ENCODE peak calls at places on chromosomes 13 and 19, in ten cellular contexts. One of them, this sample, is unnamed.

GRCh38 chr13:61187471-61187870 is 228.2 kb downstream of the PCDH20 start:
- DNase-seq in GM12865: no peak
- DNase-seq in lower leg skin: no peak
- DNase-seq in glutamatergic neuron: no peak
- DNase-seq in endothelial cell: no peak
- DNase-seq in Calu3: no peak
- DNase-seq in omental fat pad: no peak
- DNase-seq in HepG2: no peak
- DNase-seq in suprapubic skin: no peak
- DNase-seq in tibial artery: no peak
- DNase-seq in this sample: no peak

GRCh38 chr19:42176649-42176989 is 40.9 kb downstream of the DEDD2 start:
- DNase-seq in omental fat pad: no peak
- DNase-seq in Calu3: no peak
- DNase-seq in GM12865: no peak
- DNase-seq in HepG2: no peak
- DNase-seq in tibial artery: no peak
- DNase-seq in suprapubic skin: no peak
- DNase-seq in glutamatergic neuron: no peak
- DNase-seq in endothelial cell: peak
- DNase-seq in lower leg skin: no peak
- DNase-seq in this sample: no peak

GRCh38 chr13:25267715-25268114 is 19.6 kb downstream of the MTMR6 start:
- DNase-seq in Calu3: no peak
- DNase-seq in GM12865: peak
- DNase-seq in suprapubic skin: no peak
- DNase-seq in lower leg skin: no peak
- DNase-seq in omental fat pad: no peak
- DNase-seq in HepG2: no peak
- DNase-seq in endothelial cell: no peak
- DNase-seq in glutamatergic neuron: no peak
- DNase-seq in tibial artery: no peak
- DNase-seq in this sample: no peak

GRCh38 chr19:6060600-6061391 is 49.5 kb downstream of the RFX2 start:
- DNase-seq in lower leg skin: no peak
- DNase-seq in HepG2: no peak
- DNase-seq in omental fat pad: peak
- DNase-seq in suprapubic skin: no peak
- DNase-seq in GM12865: no peak
- DNase-seq in endothelial cell: no peak
- DNase-seq in Calu3: no peak
- DNase-seq in glutamatergic neuron: no peak
- DNase-seq in tibial artery: no peak
- DNase-seq in this sample: no peak

GRCh38 chr19:18496980-18497256 is 25.0 kb downstream of the ELL start:
- DNase-seq in endothelial cell: no peak
- DNase-seq in GM12865: no peak
- DNase-seq in suprapubic skin: no peak
- DNase-seq in omental fat pad: no peak
- DNase-seq in lower leg skin: no peak
- DNase-seq in HepG2: no peak
- DNase-seq in tibial artery: no peak
- DNase-seq in glutamatergic neuron: no peak
- DNase-seq in Calu3: no peak
- DNase-seq in this sample: no peak

GRCh38 chr19:15265849-15266248 is 33.6 kb upstream of the EPHX3 start:
- DNase-seq in tibial artery: peak
- DNase-seq in omental fat pad: peak
- DNase-seq in lower leg skin: peak
- DNase-seq in Calu3: no peak
- DNase-seq in glutamatergic neuron: no peak
- DNase-seq in HepG2: no peak
- DNase-seq in endothelial cell: no peak
- DNase-seq in suprapubic skin: peak
- DNase-seq in GM12865: no peak
- DNase-seq in this sample: no peak

GRCh38 chr19:34316741-34317241 is 48.2 kb upstream of the GPI start:
- DNase-seq in Calu3: no peak
- DNase-seq in GM12865: no peak
- DNase-seq in omental fat pad: no peak
- DNase-seq in endothelial cell: no peak
- DNase-seq in lower leg skin: no peak
- DNase-seq in tibial artery: no peak
- DNase-seq in HepG2: no peak
- DNase-seq in suprapubic skin: no peak
- DNase-seq in glutamatergic neuron: no peak
- DNase-seq in this sample: no peak

GRCh38 chr19:29626386-29626785 is 20.3 kb downstream of the POP4 start:
- DNase-seq in lower leg skin: no peak
- DNase-seq in GM12865: no peak
- DNase-seq in HepG2: no peak
- DNase-seq in glutamatergic neuron: no peak
- DNase-seq in suprapubic skin: no peak
- DNase-seq in omental fat pad: no peak
- DNase-seq in tibial artery: no peak
- DNase-seq in Calu3: no peak
- DNase-seq in endothelial cell: no peak
- DNase-seq in this sample: no peak

GRCh38 chr13:99144306-99144705 is 56.3 kb upstream of the UBAC2 start:
- DNase-seq in endothelial cell: no peak
- DNase-seq in Calu3: no peak
- DNase-seq in omental fat pad: no peak
- DNase-seq in suprapubic skin: no peak
- DNase-seq in glutamatergic neuron: no peak
- DNase-seq in GM12865: peak
- DNase-seq in lower leg skin: no peak
- DNase-seq in HepG2: no peak
- DNase-seq in tibial artery: no peak
- DNase-seq in this sample: no peak

DNA sequence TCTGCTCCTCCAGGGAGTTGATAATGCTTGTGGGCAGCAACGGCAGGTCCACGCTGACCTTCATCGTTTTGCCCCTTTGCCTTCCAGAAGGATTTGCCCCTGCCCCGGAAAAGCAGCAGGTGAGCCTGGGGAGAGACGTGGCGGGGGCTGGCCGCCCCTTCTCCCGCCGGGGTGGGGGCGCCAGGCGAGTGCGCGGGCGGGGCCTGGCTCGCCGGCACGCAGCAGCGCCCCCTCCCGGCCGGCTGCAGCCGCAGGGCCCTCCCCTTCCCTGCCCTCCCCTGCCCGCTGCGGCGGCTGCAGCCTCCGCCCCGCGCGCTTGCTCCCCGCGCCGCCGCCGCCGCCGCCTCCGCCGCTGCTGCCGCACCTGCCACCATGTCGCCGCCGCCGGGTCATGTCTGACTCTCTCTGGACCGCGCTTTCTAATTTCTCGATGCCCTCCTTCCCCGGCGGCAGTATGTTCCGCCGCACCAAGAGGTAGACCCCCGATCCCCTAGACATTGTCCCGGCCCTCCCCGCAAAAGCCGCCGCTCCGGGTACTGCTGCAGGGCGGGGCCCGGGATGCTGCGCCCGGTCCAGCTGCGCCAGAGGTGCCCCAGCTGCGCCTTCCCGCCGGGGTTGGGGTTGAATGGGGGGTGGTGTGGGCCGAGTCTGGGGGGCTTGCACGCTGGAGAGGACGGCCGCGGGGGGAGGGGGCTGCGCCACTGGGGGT is at the start of gene MAST1:
- DNase-seq in HepG2: no peak
- DNase-seq in endothelial cell: peak
- DNase-seq in GM12865: peak
- DNase-seq in tibial artery: no peak
- DNase-seq in suprapubic skin: no peak
- DNase-seq in omental fat pad: no peak
- DNase-seq in Calu3: peak
- DNase-seq in lower leg skin: no peak
- DNase-seq in glutamatergic neuron: peak
- DNase-seq in this sample: peak
- TF ChIP-seq CTCF in HepG2: peak
- TF ChIP-seq CTCF in endothelial cell: peak
- TF ChIP-seq CTCF in GM12865: peak
- TF ChIP-seq CTCF in tibial artery: peak
- TF ChIP-seq CTCF in suprapubic skin: peak
- TF ChIP-seq CTCF in omental fat pad: no peak
- TF ChIP-seq CTCF in Calu3: peak
- TF ChIP-seq CTCF in lower leg skin: no peak
- TF ChIP-seq CTCF in glutamatergic neuron: peak
- TF ChIP-seq CTCF in this sample: peak

GRCh38 chr13:113802090-113802531 is 43.1 kb downstream of the TMEM255B start:
- DNase-seq in Calu3: no peak
- DNase-seq in omental fat pad: no peak
- DNase-seq in suprapubic skin: peak
- DNase-seq in HepG2: peak
- DNase-seq in tibial artery: peak
- DNase-seq in endothelial cell: peak
- DNase-seq in lower leg skin: peak
- DNase-seq in glutamatergic neuron: peak
- DNase-seq in GM12865: no peak
- DNase-seq in this sample: peak
- TF ChIP-seq CTCF in Calu3: no peak
- TF ChIP-seq CTCF in omental fat pad: no peak
- TF ChIP-seq CTCF in suprapubic skin: no peak
- TF ChIP-seq CTCF in HepG2: no peak
- TF ChIP-seq CTCF in tibial artery: no peak
- TF ChIP-seq CTCF in endothelial cell: no peak
- TF ChIP-seq CTCF in lower leg skin: no peak
- TF ChIP-seq CTCF in glutamatergic neuron: no peak
- TF ChIP-seq CTCF in GM12865: no peak
- TF ChIP-seq CTCF in this sample: no peak

GRCh38 chr19:4112367-4112766 is 11.6 kb downstream of the MAP2K2 start:
- DNase-seq in Calu3: no peak
- DNase-seq in GM12865: no peak
- DNase-seq in lower leg skin: no peak
- DNase-seq in suprapubic skin: no peak
- DNase-seq in omental fat pad: no peak
- DNase-seq in HepG2: no peak
- DNase-seq in endothelial cell: no peak
- DNase-seq in glutamatergic neuron: no peak
- DNase-seq in tibial artery: no peak
- DNase-seq in this sample: no peak

GRCh38 chr19:4114181-4114580 is 9.7 kb downstream of the MAP2K2 start:
- DNase-seq in endothelial cell: no peak
- DNase-seq in Calu3: no peak
- DNase-seq in suprapubic skin: no peak
- DNase-seq in glutamatergic neuron: no peak
- DNase-seq in HepG2: no peak
- DNase-seq in omental fat pad: no peak
- DNase-seq in tibial artery: no peak
- DNase-seq in GM12865: no peak
- DNase-seq in lower leg skin: no peak
- DNase-seq in this sample: no peak

GRCh38 chr19:4115818-4116385 is 8.0 kb downstream of the MAP2K2 start:
- DNase-seq in omental fat pad: no peak
- DNase-seq in endothelial cell: no peak
- DNase-seq in HepG2: no peak
- DNase-seq in Calu3: no peak
- DNase-seq in tibial artery: no peak
- DNase-seq in GM12865: peak
- DNase-seq in lower leg skin: no peak
- DNase-seq in glutamatergic neuron: no peak
- DNase-seq in suprapubic skin: no peak
- DNase-seq in this sample: no peak

GRCh38 chr19:4113398-4114088 is 10.4 kb downstream of the MAP2K2 start:
- DNase-seq in endothelial cell: no peak
- DNase-seq in lower leg skin: no peak
- DNase-seq in suprapubic skin: no peak
- DNase-seq in omental fat pad: no peak
- DNase-seq in HepG2: no peak
- DNase-seq in GM12865: no peak
- DNase-seq in glutamatergic neuron: no peak
- DNase-seq in tibial artery: no peak
- DNase-seq in Calu3: no peak
- DNase-seq in this sample: no peak

DNA sequence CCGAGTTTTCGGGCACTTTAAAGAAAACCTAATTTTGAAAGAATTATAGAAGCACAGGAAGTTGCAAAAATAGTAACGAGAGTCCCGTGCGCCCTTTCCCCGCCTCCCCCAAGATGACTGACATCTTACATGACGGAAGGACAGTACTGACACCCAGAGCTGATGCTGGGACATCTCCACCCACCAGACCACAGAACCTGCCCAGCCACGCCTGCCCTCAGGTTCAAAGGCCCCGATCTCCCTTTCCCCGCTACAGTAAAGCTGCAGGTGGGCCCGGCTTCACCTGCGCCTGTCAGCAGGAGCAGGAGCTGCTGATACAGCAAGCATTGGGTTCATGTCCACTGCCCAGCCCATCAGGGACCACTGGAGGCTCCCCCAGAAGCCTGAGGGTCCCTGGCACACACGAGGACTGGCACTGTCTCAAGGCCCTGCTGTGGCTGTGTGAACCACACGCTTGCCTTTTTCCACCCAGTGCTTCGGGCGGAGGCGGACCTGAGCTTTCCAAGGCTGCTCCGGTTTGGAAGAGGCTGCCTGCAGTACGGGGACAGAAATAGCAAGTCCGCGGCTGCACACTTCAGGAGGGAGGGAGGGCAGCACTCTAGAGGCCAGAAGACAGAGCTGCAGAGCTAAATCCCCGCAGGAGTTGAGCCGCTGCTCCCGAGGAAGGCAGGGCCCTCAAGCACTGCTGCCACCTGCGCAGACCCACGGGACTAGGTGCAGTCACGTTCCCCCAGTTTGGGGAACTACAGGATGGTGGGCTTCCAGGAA is 8.7 kb downstream of the MAP2K2 start:
- DNase-seq in omental fat pad: no peak
- DNase-seq in GM12865: peak
- DNase-seq in tibial artery: no peak
- DNase-seq in lower leg skin: no peak
- DNase-seq in endothelial cell: no peak
- DNase-seq in HepG2: no peak
- DNase-seq in suprapubic skin: no peak
- DNase-seq in Calu3: no peak
- DNase-seq in glutamatergic neuron: peak
- DNase-seq in this sample: no peak
- TF ChIP-seq CTCF in omental fat pad: no peak
- TF ChIP-seq CTCF in GM12865: no peak
- TF ChIP-seq CTCF in tibial artery: no peak
- TF ChIP-seq CTCF in lower leg skin: no peak
- TF ChIP-seq CTCF in endothelial cell: no peak
- TF ChIP-seq CTCF in HepG2: no peak
- TF ChIP-seq CTCF in suprapubic skin: no peak
- TF ChIP-seq CTCF in Calu3: no peak
- TF ChIP-seq CTCF in glutamatergic neuron: no peak
- TF ChIP-seq CTCF in this sample: no peak

DNA sequence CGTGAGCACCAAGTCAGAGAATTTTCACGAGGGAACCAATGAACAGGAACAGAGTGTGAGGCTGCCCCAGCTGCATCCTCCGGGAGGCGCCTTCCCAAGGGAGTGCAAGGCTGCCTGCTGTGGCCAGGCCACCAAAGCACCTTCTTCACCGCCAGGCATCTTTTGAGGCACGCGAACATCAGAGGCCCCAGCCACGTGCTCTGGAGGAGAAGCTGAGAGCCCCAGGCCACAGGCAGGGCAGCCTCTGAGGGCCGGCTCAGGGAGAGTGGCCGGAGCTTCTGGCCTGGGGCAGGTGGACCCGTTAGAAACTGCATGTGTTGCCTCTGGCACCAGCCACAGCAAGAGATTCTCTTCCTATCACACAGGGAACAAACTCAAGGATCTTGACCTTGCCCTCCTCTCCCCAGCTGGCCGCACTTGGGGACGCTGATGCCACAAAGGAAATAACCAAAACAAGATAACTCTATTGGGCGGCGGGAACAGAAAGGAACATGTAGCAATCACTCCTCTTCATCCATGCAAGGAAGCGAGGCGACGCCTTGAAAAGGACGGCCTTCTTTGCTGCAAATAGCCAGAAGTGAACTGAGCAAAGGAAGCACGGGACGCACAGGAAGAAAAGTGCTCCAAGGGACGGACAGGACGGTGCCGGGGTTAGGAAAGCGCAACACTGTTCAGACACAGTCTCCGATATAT is 19.9 kb downstream of the GAS6 start:
- DNase-seq in GM12865: no peak
- DNase-seq in tibial artery: peak
- DNase-seq in endothelial cell: no peak
- DNase-seq in omental fat pad: no peak
- DNase-seq in suprapubic skin: no peak
- DNase-seq in lower leg skin: no peak
- DNase-seq in Calu3: no peak
- DNase-seq in glutamatergic neuron: no peak
- DNase-seq in HepG2: no peak
- DNase-seq in this sample: no peak
- TF ChIP-seq CTCF in GM12865: no peak
- TF ChIP-seq CTCF in tibial artery: no peak
- TF ChIP-seq CTCF in endothelial cell: no peak
- TF ChIP-seq CTCF in omental fat pad: no peak
- TF ChIP-seq CTCF in suprapubic skin: no peak
- TF ChIP-seq CTCF in lower leg skin: no peak
- TF ChIP-seq CTCF in Calu3: no peak
- TF ChIP-seq CTCF in glutamatergic neuron: no peak
- TF ChIP-seq CTCF in HepG2: no peak
- TF ChIP-seq CTCF in this sample: no peak